ENCODE peak calls at places on chromosomes 6 and 20, in seven cellular contexts. Q, G, C, L, E, U and R are unnamed samples.
A peak's percentile ranks its signal among the peaks of the same experiment; 100 is the strongest.

GRCh38 chr6:41818271-41819054 is 31.0 kb downstream of the TOMM6 start:
- DNase-seq in L (no peak), E (no peak), G (peak; percentile 57), C (no peak), Q (no peak), U (no peak), R (no peak)

GRCh38 chr6:86712039-86712438 is 225.3 kb upstream of the HTR1E start:
- DNase-seq in Q (no peak), C (no peak), G (no peak), E (no peak), U (no peak), L (no peak), R (no peak)

GRCh38 chr20:47360207-47360488 is 3.6 kb upstream of the ZMYND8 start:
- DNase-seq in Q (no peak), C (no peak), U (peak; percentile 76), G (peak; percentile 87), E (no peak), L (peak; percentile 87), R (no peak)

GRCh38 chr20:46709459-46710148 is at the start of gene SLC2A10:
- DNase-seq in U (peak; percentile 85), L (peak; percentile 71), G (peak; percentile 61), E (no peak), Q (peak; percentile 30), C (peak; percentile 53), R (no peak)

GRCh38 chr20:51428451-51429143 is 113.9 kb downstream of the NFATC2 start:
- DNase-seq in E (no peak), U (no peak), C (no peak), L (no peak), Q (no peak), G (peak; percentile 37), R (no peak)

GRCh38 chr20:23856226-23856625 is 23.3 kb downstream of the CST5 start:
- DNase-seq in C (no peak), E (no peak), G (no peak), U (no peak), Q (no peak), L (no peak), R (no peak)

GRCh38 chr6:150734235-150734634 is 131.3 kb upstream of the MTHFD1L start:
- DNase-seq in L (no peak), Q (no peak), G (no peak), U (no peak), C (no peak), E (no peak), R (no peak)

GRCh38 chr6:169905041-169905807 is 153.8 kb downstream of the ERMARD start:
- DNase-seq in E (no peak), U (peak; percentile 6), C (no peak), Q (no peak), L (peak; percentile 25), G (peak; percentile 56), R (no peak)

GRCh38 chr20:56453347-56453746 is 15.1 kb upstream of the RTF2 start:
- DNase-seq in Q (no peak), U (no peak), E (no peak), G (no peak), L (no peak), C (no peak), R (no peak)

GRCh38 chr6:155765275-155766194 is 309.9 kb upstream of the NOX3 start:
- DNase-seq in E (no peak), C (no peak), L (no peak), U (no peak), Q (no peak), G (peak; percentile 71), R (no peak)

GRCh38 chr20:52913650-52914387 is 58.3 kb upstream of the TSHZ2 start:
- DNase-seq in L (no peak), G (no peak), Q (no peak), U (no peak), E (no peak), C (no peak), R (no peak)

GRCh38 chr20:38725959-38726848 is 1.9 kb downstream of the SLC32A1 start:
- DNase-seq in G (no peak), E (no peak), C (no peak), L (no peak), U (peak; percentile 72), Q (no peak), R (peak; percentile 68)

GRCh38 chr6:155078331-155078745 is 83.2 kb downstream of the TIAM2 start:
- DNase-seq in C (no peak), U (no peak), Q (no peak), L (no peak), E (no peak), G (no peak), R (no peak)

GRCh38 chr6:123763904-123764303 is 39.8 kb upstream of the NKAIN2 start:
- DNase-seq in G (no peak), L (no peak), C (no peak), U (no peak), E (no peak), Q (no peak), R (no peak)

GRCh38 chr6:6661191-6661590 is 72.7 kb downstream of the LY86 start:
- DNase-seq in C (no peak), G (no peak), Q (no peak), U (no peak), L (no peak), E (no peak), R (peak; percentile 15)

GRCh38 chr6:133764011-133764812 is 124.7 kb upstream of the TCF21 start:
- DNase-seq in E (no peak), U (no peak), L (no peak), C (no peak), G (peak; percentile 82), Q (no peak), R (no peak)

GRCh38 chr20:25605146-25605545 is 18.7 kb downstream of the NANP start:
- DNase-seq in E (no peak), C (no peak), G (peak; percentile 42), Q (no peak), U (no peak), L (no peak), R (no peak)

GRCh38 chr20:52082612-52083011 is 109.0 kb downstream of the ZFP64 start:
- DNase-seq in C (no peak), Q (no peak), E (no peak), L (no peak), G (peak; percentile 9), U (no peak), R (no peak)

GRCh38 chr20:58339741-58340140 is 30.2 kb downstream of the RAB22A start:
- DNase-seq in G (no peak), Q (no peak), L (no peak), E (no peak), C (no peak), U (no peak), R (no peak)

GRCh38 chr6:98107801-98108200 is 726.6 kb upstream of the POU3F2 start:
- DNase-seq in Q (no peak), L (no peak), U (no peak), C (no peak), G (no peak), E (no peak), R (no peak)

GRCh38 chr6:119351005-119351394 is 1.4 kb upstream of the MAN1A1 start:
- DNase-seq in Q (no peak), E (no peak), G (peak; percentile 74), C (no peak), L (peak; percentile 49), U (no peak), R (no peak)

GRCh38 chr6:18186033-18186432 is 30.8 kb downstream of the KDM1B start:
- DNase-seq in E (no peak), Q (no peak), G (peak; percentile 5), L (no peak), C (no peak), U (no peak), R (no peak)

GRCh38 chr6:131293472-131293911 is 158.2 kb downstream of the AKAP7 start:
- DNase-seq in Q (no peak), L (no peak), G (no peak), E (no peak), C (no peak), U (no peak), R (no peak)

GRCh38 chr20:47244451-47244850 is 112.0 kb downstream of the ZMYND8 start:
- DNase-seq in U (no peak), E (no peak), L (no peak), C (no peak), G (no peak), Q (no peak), R (no peak)

GRCh38 chr6:75436869-75437268 is 56.7 kb downstream of the FILIP1 start:
- DNase-seq in G (peak; percentile 22), L (no peak), E (no peak), Q (no peak), C (no peak), U (no peak), R (peak; percentile 71)

GRCh38 chr20:6299451-6299850 is 176.6 kb upstream of the FERMT1 start:
- DNase-seq in E (no peak), Q (no peak), L (peak; percentile 13), C (no peak), G (no peak), U (no peak), R (no peak)